ENCODE peak calls at places on chromosomes 1 and 21, in six cellular contexts. M is left colon; O is activated CD4-positive, CD25-positive, alpha-beta regulatory T cell; K is NCI-H2171 treated with DMSO at 0.1 percent for 48 hours; Q is CD4-positive, alpha-beta memory T cell; N is hippocampal formation. C is an unnamed sample.

GRCh38 chr1:150931773-150932172 is 5.6 kb downstream of the SETDB1 start:
- DNase-seq in M (no peak), O (no peak), K (no peak), Q (no peak), N (no peak), C (peak)

GRCh38 chr1:206911064-206911663 is 10.6 kb downstream of the FCMR start:
- DNase-seq in M (no peak), O (no peak), K (peak), Q (no peak), N (peak), C (peak)

GRCh38 chr1:12617901-12618660 is at the start of gene DHRS3:
- DNase-seq in M (peak), O (peak), K (peak), Q (peak), N (peak), C (peak)

GRCh38 chr1:209577346-209577745 is 6.2 kb upstream of the CAMK1G start:
- DNase-seq in M (no peak), O (no peak), K (no peak), Q (no peak), N (no peak), C (no peak)

GRCh38 chr1:40944326-40944725 is 35.2 kb upstream of the CTPS1 start:
- DNase-seq in M (no peak), O (no peak), K (no peak), Q (no peak), N (no peak), C (no peak)

GRCh38 chr1:224704409-224704735 is 88.3 kb downstream of the CNIH3 start:
- DNase-seq in M (no peak), O (no peak), K (peak), Q (no peak), N (no peak), C (no peak)

GRCh38 chr1:205920159-205920558 is 23.1 kb downstream of the SLC26A9 start:
- DNase-seq in M (no peak), O (no peak), K (peak), Q (no peak), N (peak), C (no peak)

GRCh38 chr21:16420086-16420724 is 690.4 kb downstream of the USP25 start:
- DNase-seq in M (no peak), O (no peak), K (peak), Q (no peak), N (peak), C (no peak)

GRCh38 chr1:182707116-182707515 is 22.7 kb upstream of the RGS8 start:
- DNase-seq in M (no peak), O (no peak), K (no peak), Q (no peak), N (no peak), C (no peak)

GRCh38 chr21:43209575-43210453 is 41.0 kb downstream of the CRYAA start:
- DNase-seq in M (no peak), O (no peak), K (no peak), Q (no peak), N (no peak), C (no peak)

GRCh38 chr1:183023601-183024351 is 556 bp downstream of the LAMC1 start:
- DNase-seq in M (peak), O (peak), K (peak), Q (no peak), N (no peak), C (peak)

GRCh38 chr1:44515416-44515815 is 110.4 kb downstream of the RNF220 start:
- DNase-seq in M (no peak), O (no peak), K (no peak), Q (no peak), N (no peak), C (no peak)

GRCh38 chr1:84300991-84301758 is at the start of gene SAMD13:
- DNase-seq in M (peak), O (no peak), K (peak), Q (peak), N (peak), C (no peak)

GRCh38 chr1:41360074-41361027 is 883 bp upstream of the FOXO6 start:
- DNase-seq in M (peak), O (no peak), K (no peak), Q (no peak), N (no peak), C (no peak)

GRCh38 chr1:61183471-61184034 is 101.2 kb downstream of the NFIA start:
- DNase-seq in M (peak), O (no peak), K (no peak), Q (no peak), N (peak), C (no peak)

GRCh38 chr1:17094664-17095063 is 24.6 kb downstream of the PADI2 start:
- DNase-seq in M (no peak), O (no peak), K (no peak), Q (no peak), N (no peak), C (no peak)

GRCh38 chr1:112974646-112975045 is 18.6 kb upstream of the SLC16A1 start:
- DNase-seq in M (no peak), O (no peak), K (no peak), Q (no peak), N (no peak), C (no peak)

GRCh38 chr1:200510228-200510623 is 100.4 kb upstream of the ZNF281 start:
- DNase-seq in M (peak), O (peak), K (peak), Q (peak), N (peak), C (peak)

GRCh38 chr1:241964550-241965241 is 7.1 kb downstream of the BECN2 start:
- DNase-seq in M (no peak), O (no peak), K (no peak), Q (no peak), N (no peak), C (no peak)

GRCh38 chr1:154334647-154335350 is 9.5 kb downstream of the ATP8B2 start:
- DNase-seq in M (peak), O (peak), K (peak), Q (peak), N (peak), C (peak)

GRCh38 chr1:232110281-232111090 is 483.9 kb downstream of the DISC1 start:
- DNase-seq in M (no peak), O (no peak), K (no peak), Q (no peak), N (no peak), C (no peak)

GRCh38 chr1:174399211-174399610 is 48.6 kb upstream of the GPR52 start:
- DNase-seq in M (no peak), O (no peak), K (no peak), Q (no peak), N (no peak), C (no peak)

GRCh38 chr1:27940297-27940696 is 5.5 kb downstream of the SMPDL3B start:
- DNase-seq in M (peak), O (peak), K (no peak), Q (peak), N (no peak), C (peak)

GRCh38 chr1:9606948-9607347 is 18.2 kb downstream of the TMEM201 start:
- DNase-seq in M (no peak), O (no peak), K (no peak), Q (no peak), N (no peak), C (no peak)

GRCh38 chr21:35436899-35437298 is 387.8 kb upstream of the RUNX1 start:
- DNase-seq in M (no peak), O (no peak), K (no peak), Q (no peak), N (no peak), C (no peak)

GRCh38 chr1:96863449-96863848 is 141.9 kb downstream of the PTBP2 start:
- DNase-seq in M (no peak), O (no peak), K (no peak), Q (no peak), N (no peak), C (no peak)

GRCh38 chr21:35503646-35504045 is 454.5 kb upstream of the RUNX1 start:
- DNase-seq in M (no peak), O (no peak), K (no peak), Q (no peak), N (no peak), C (no peak)

GRCh38 chr1:180230416-180230790 is 339 bp downstream of the LHX4 start:
- DNase-seq in M (no peak), O (no peak), K (peak), Q (no peak), N (no peak), C (no peak)

C was measured in immature natural killer cell.